ENCODE peak calls at places on chromosomes 7 and 10, in four cellular contexts. K, U, E and I are unnamed samples.

GRCh38 chr7:2619120-2619519 is 12.7 kb upstream of the TTYH3 start:
- DNase-seq in K (no peak), U (no peak), E (no peak), I (no peak)

GRCh38 chr10:95295031-95295755 is 4.4 kb upstream of the PDLIM1 start:
- DNase-seq in K (no peak), U (peak), E (no peak), I (no peak)

GRCh38 chr10:29877798-29878491 is 181.4 kb downstream of the JCAD start:
- DNase-seq in K (no peak), U (no peak), E (no peak), I (no peak)

GRCh38 chr10:28897617-28898464 is 220.5 kb downstream of the BAMBI start:
- DNase-seq in K (no peak), U (no peak), E (no peak), I (no peak)

GRCh38 chr7:55983537-55983936 is 19.2 kb downstream of the NIPSNAP2 start:
- DNase-seq in K (no peak), U (no peak), E (no peak), I (no peak)

GRCh38 chr10:77328272-77328816 is 309.3 kb downstream of the KCNMA1 start:
- DNase-seq in K (peak), U (no peak), E (no peak), I (peak)

GRCh38 chr7:28811990-28812389 is 146.1 kb downstream of the TRIL start:
- DNase-seq in K (no peak), U (no peak), E (no peak), I (no peak)

GRCh38 chr10:52332815-52333214 is 18.7 kb downstream of the DKK1 start:
- DNase-seq in K (peak), U (no peak), E (no peak), I (no peak)

GRCh38 chr7:6558837-6559236 is 7.6 kb upstream of the GRID2IP start:
- DNase-seq in K (peak), U (no peak), E (peak), I (peak)

GRCh38 chr10:115760131-115760530 is 512.9 kb downstream of the GFRA1 start:
- DNase-seq in K (no peak), U (no peak), E (no peak), I (no peak)

GRCh38 chr10:23994459-23995046 is 214.4 kb upstream of the KIAA1217 start:
- DNase-seq in K (peak), U (peak), E (peak), I (peak)

GRCh38 chr10:36048780-36049179 is 406.7 kb upstream of the FZD8 start:
- DNase-seq in K (no peak), U (no peak), E (no peak), I (no peak)

GRCh38 chr7:80729586-80730320 is 91.3 kb downstream of the CD36 start:
- DNase-seq in K (no peak), U (no peak), E (no peak), I (no peak)

GRCh38 chr10:123213192-123213591 is 59.0 kb downstream of the BUB3 start:
- DNase-seq in K (no peak), U (no peak), E (no peak), I (no peak)

GRCh38 chr10:70835895-70836294 is 20.1 kb downstream of the SGPL1 start:
- DNase-seq in K (no peak), U (no peak), E (no peak), I (peak)

GRCh38 chr7:99762680-99763327 is 21.2 kb downstream of the CYP3A4 start:
- DNase-seq in K (no peak), U (no peak), E (no peak), I (no peak)

GRCh38 chr7:71303566-71303965 is 171.6 kb downstream of the GALNT17 start:
- DNase-seq in K (no peak), U (no peak), E (no peak), I (no peak)

GRCh38 chr10:60810437-60811182 is 32.3 kb downstream of the CDK1 start:
- DNase-seq in K (peak), U (no peak), E (no peak), I (peak)

GRCh38 chr7:122528879-122529481 is 169.9 kb downstream of the RNF133 start:
- DNase-seq in K (peak), U (no peak), E (peak), I (peak)

GRCh38 chr10:43203491-43204393 is 63.1 kb downstream of the RASGEF1A start:
- DNase-seq in K (peak), U (no peak), E (peak), I (no peak)

GRCh38 chr7:29146888-29147609 is 712 bp upstream of the CPVL start:
- DNase-seq in K (no peak), U (no peak), E (no peak), I (peak)

GRCh38 chr7:3043544-3044395 is at the start of gene CARD11:
- DNase-seq in K (no peak), U (no peak), E (peak), I (no peak)

GRCh38 chr10:1560535-1561192 is 176.7 kb downstream of the ADARB2 start:
- DNase-seq in K (no peak), U (no peak), E (no peak), I (no peak)
- TF ChIP-seq PBX3 in K (no peak), U (no peak), E (no peak), I (no peak)

GRCh38 chr7:1214516-1214915 is 18.2 kb upstream of the UNCX start:
- DNase-seq in K (no peak), U (no peak), E (peak), I (no peak)

GRCh38 chr7:1210321-1210978 is 22.2 kb upstream of the UNCX start:
- DNase-seq in K (no peak), U (no peak), E (peak), I (no peak)

GRCh38 chr7:1209097-1209496 is 23.6 kb upstream of the UNCX start:
- DNase-seq in K (no peak), U (no peak), E (no peak), I (no peak)

GRCh38 chr7:1211611-1212010 is 21.1 kb upstream of the UNCX start:
- DNase-seq in K (no peak), U (no peak), E (peak), I (no peak)

GRCh38 chr7:1210979-1211608 is 21.6 kb upstream of the UNCX start:
- DNase-seq in K (no peak), U (no peak), E (peak), I (no peak)
- TF ChIP-seq REST in K (no peak), U (no peak), E (no peak), I (no peak)

GRCh38 chr7:40716052-40716451 is 581.2 kb downstream of the SUGCT start:
- DNase-seq in K (no peak), U (no peak), E (no peak), I (no peak)
- TF ChIP-seq PBX3 in K (no peak), U (no peak), E (peak), I (no peak)

GRCh38 chr7:8176370-8177081 is 85.4 kb downstream of the ICA1 start:
- DNase-seq in K (no peak), U (peak), E (no peak), I (no peak)

GRCh38 chr7:8177109-8177933 is 84.6 kb downstream of the ICA1 start:
- DNase-seq in K (no peak), U (no peak), E (no peak), I (no peak)

GRCh38 chr7:8178353-8178752 is 83.6 kb downstream of the ICA1 start:
- DNase-seq in K (no peak), U (no peak), E (no peak), I (no peak)

GRCh38 chr7:8172372-8173354 is 89.3 kb downstream of the ICA1 start:
- DNase-seq in K (no peak), U (no peak), E (no peak), I (no peak)

DNA sequence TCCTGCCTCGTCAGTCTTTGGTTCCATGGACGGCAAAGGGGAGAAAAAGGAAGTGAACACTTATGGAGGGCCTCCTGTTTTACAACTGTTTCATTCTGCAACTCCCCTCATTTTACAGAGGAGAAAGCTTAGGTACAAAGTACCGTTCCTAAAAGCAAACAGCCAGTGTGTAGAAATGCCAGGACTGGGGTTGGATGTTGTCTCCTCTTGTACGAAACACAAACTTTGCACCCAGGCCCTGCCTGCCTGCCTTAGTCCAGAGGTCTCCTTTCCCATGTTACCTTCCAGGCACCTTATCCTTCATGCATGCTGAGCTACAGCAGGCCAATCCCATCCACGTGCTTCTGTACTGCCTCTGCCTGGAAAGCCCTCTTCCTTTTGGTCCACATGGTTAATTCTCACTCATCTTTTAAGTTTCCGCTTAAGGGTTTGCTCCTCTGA is 86.0 kb downstream of the ICA1 start:
- DNase-seq in K (no peak), U (no peak), E (no peak), I (peak)
- TF ChIP-seq REST in K (no peak), U (no peak), E (no peak), I (no peak)